ENCODE peak calls at places on chromosomes 5 and 9, in ten cellular contexts. H, Z, K, C, Y, O, U, E, A and B are unnamed samples.

GRCh38 chr5:67268233-67269011 is 71.8 kb upstream of the CD180 start:
- DNase-seq in H (peak), Z (peak), K (peak), C (peak), Y (peak), O (peak), U (peak), E (peak), A (peak), B (peak)

GRCh38 chr9:98087420-98088354 is 31.2 kb downstream of the NANS start:
- DNase-seq in H (no peak), Z (peak), K (peak), C (no peak), Y (peak), O (no peak), U (peak), E (no peak), A (peak), B (no peak)

GRCh38 chr5:137629646-137630045 is 106.2 kb downstream of the KLHL3 start:
- DNase-seq in H (peak), Z (no peak), K (no peak), C (no peak), Y (peak), O (no peak), U (no peak), E (no peak), A (no peak), B (no peak)

GRCh38 chr9:113390192-113390960 is 10.7 kb downstream of the ALAD start:
- DNase-seq in H (no peak), Z (no peak), K (no peak), C (no peak), Y (no peak), O (no peak), U (no peak), E (no peak), A (no peak), B (no peak)

GRCh38 chr5:83559141-83559785 is 87.7 kb downstream of the VCAN start:
- DNase-seq in H (no peak), Z (no peak), K (no peak), C (no peak), Y (no peak), O (no peak), U (no peak), E (no peak), A (no peak), B (no peak)

GRCh38 chr5:56763711-56764466 is 51.5 kb upstream of the MAP3K1 start:
- DNase-seq in H (no peak), Z (peak), K (no peak), C (no peak), Y (peak), O (no peak), U (no peak), E (no peak), A (peak), B (no peak)

GRCh38 chr5:135219868-135220267 is 179.2 kb downstream of the MACROH2A1 start:
- DNase-seq in H (no peak), Z (no peak), K (no peak), C (peak), Y (no peak), O (no peak), U (no peak), E (peak), A (peak), B (peak)

GRCh38 chr9:6904366-6904765 is 146.6 kb downstream of the KDM4C start:
- DNase-seq in H (no peak), Z (no peak), K (no peak), C (no peak), Y (no peak), O (no peak), U (no peak), E (no peak), A (no peak), B (no peak)

GRCh38 chr5:92581249-92581648 is 999.8 kb downstream of the NR2F1-AS1 start:
- DNase-seq in H (no peak), Z (no peak), K (no peak), C (no peak), Y (no peak), O (no peak), U (no peak), E (no peak), A (no peak), B (no peak)

GRCh38 chr5:72628771-72629313 is 121.6 kb upstream of the ZNF366 start:
- DNase-seq in H (no peak), Z (no peak), K (no peak), C (no peak), Y (no peak), O (no peak), U (no peak), E (no peak), A (no peak), B (no peak)

GRCh38 chr9:124239249-124240073 is 18.3 kb upstream of the NEK6 start:
- DNase-seq in H (no peak), Z (no peak), K (no peak), C (no peak), Y (no peak), O (no peak), U (no peak), E (no peak), A (no peak), B (no peak)

GRCh38 chr5:95812100-95812472 is 10.4 kb downstream of the GLRX start:
- DNase-seq in H (no peak), Z (no peak), K (no peak), C (no peak), Y (no peak), O (no peak), U (no peak), E (peak), A (no peak), B (peak)

GRCh38 chr9:16120727-16121126 is 567.9 kb downstream of the CCDC171 start:
- DNase-seq in H (no peak), Z (no peak), K (no peak), C (no peak), Y (no peak), O (no peak), U (no peak), E (no peak), A (no peak), B (no peak)

GRCh38 chr5:90911169-90911568 is 352.6 kb downstream of the ADGRV1 start:
- DNase-seq in H (no peak), Z (no peak), K (no peak), C (no peak), Y (no peak), O (no peak), U (no peak), E (no peak), A (no peak), B (no peak)

GRCh38 chr9:131986576-131986975 is 93.1 kb downstream of the MED27 start:
- DNase-seq in H (no peak), Z (no peak), K (no peak), C (no peak), Y (no peak), O (no peak), U (no peak), E (no peak), A (no peak), B (no peak)

GRCh38 chr9:100409176-100409556 is 17.8 kb upstream of the MSANTD3 start:
- DNase-seq in H (no peak), Z (no peak), K (no peak), C (no peak), Y (no peak), O (no peak), U (no peak), E (no peak), A (no peak), B (no peak)

GRCh38 chr5:138962619-138963370 is 87.7 kb upstream of the LRRTM2 start:
- DNase-seq in H (peak), Z (no peak), K (no peak), C (no peak), Y (no peak), O (no peak), U (no peak), E (no peak), A (no peak), B (no peak)

GRCh38 chr9:93819905-93820304 is 135.2 kb downstream of the BARX1 start:
- DNase-seq in H (no peak), Z (no peak), K (no peak), C (peak), Y (no peak), O (no peak), U (no peak), E (peak), A (no peak), B (no peak)

GRCh38 chr5:42628821-42629220 is 127.8 kb upstream of the CCDC152 start:
- DNase-seq in H (no peak), Z (no peak), K (no peak), C (no peak), Y (no peak), O (no peak), U (no peak), E (no peak), A (no peak), B (no peak)

GRCh38 chr5:134139891-134140469 is 25.5 kb downstream of the TCF7 start:
- DNase-seq in H (peak), Z (no peak), K (no peak), C (peak), Y (no peak), O (no peak), U (no peak), E (peak), A (peak), B (peak)

GRCh38 chr9:115296831-115297565 is 179.0 kb upstream of the TNC start:
- DNase-seq in H (no peak), Z (no peak), K (no peak), C (no peak), Y (no peak), O (no peak), U (no peak), E (no peak), A (no peak), B (no peak)

GRCh38 chr5:158086856-158087255 is 227.9 kb upstream of the CLINT1 start:
- DNase-seq in H (no peak), Z (no peak), K (no peak), C (no peak), Y (no peak), O (no peak), U (no peak), E (no peak), A (no peak), B (no peak)

GRCh38 chr9:14222149-14222835 is 91.6 kb downstream of the NFIB start:
- DNase-seq in H (no peak), Z (no peak), K (no peak), C (no peak), Y (no peak), O (no peak), U (no peak), E (no peak), A (no peak), B (no peak)

GRCh38 chr5:137142371-137143243 is 356.5 kb downstream of the SPOCK1 start:
- DNase-seq in H (no peak), Z (peak), K (no peak), C (peak), Y (peak), O (peak), U (no peak), E (peak), A (peak), B (peak)

GRCh38 chr9:87336914-87337333 is 160.7 kb upstream of the DAPK1 start:
- DNase-seq in H (peak), Z (no peak), K (peak), C (peak), Y (peak), O (no peak), U (peak), E (no peak), A (no peak), B (no peak)

GRCh38 chr9:84788803-84789462 is 119.4 kb downstream of the NTRK2 start:
- DNase-seq in H (no peak), Z (no peak), K (no peak), C (no peak), Y (no peak), O (no peak), U (no peak), E (no peak), A (no peak), B (no peak)

GRCh38 chr9:84782228-84782866 is 112.8 kb downstream of the NTRK2 start:
- DNase-seq in H (no peak), Z (no peak), K (no peak), C (no peak), Y (no peak), O (no peak), U (no peak), E (no peak), A (no peak), B (peak)

GRCh38 chr9:84789463-84789830 is 119.9 kb downstream of the NTRK2 start:
- DNase-seq in H (no peak), Z (no peak), K (no peak), C (no peak), Y (no peak), O (no peak), U (no peak), E (no peak), A (no peak), B (no peak)

GRCh38 chr9:84781431-84781830 is 111.9 kb downstream of the NTRK2 start:
- DNase-seq in H (no peak), Z (no peak), K (no peak), C (no peak), Y (peak), O (no peak), U (no peak), E (no peak), A (no peak), B (no peak)

GRCh38 chr9:84785766-84786547 is 116.4 kb downstream of the NTRK2 start:
- DNase-seq in H (no peak), Z (no peak), K (no peak), C (no peak), Y (no peak), O (no peak), U (no peak), E (no peak), A (no peak), B (no peak)
- H3K27ac ChIP-seq in H (no peak), Z (no peak), K (no peak), C (no peak), Y (no peak), O (no peak), U (no peak), E (no peak), A (no peak), B (no peak)

DNA sequence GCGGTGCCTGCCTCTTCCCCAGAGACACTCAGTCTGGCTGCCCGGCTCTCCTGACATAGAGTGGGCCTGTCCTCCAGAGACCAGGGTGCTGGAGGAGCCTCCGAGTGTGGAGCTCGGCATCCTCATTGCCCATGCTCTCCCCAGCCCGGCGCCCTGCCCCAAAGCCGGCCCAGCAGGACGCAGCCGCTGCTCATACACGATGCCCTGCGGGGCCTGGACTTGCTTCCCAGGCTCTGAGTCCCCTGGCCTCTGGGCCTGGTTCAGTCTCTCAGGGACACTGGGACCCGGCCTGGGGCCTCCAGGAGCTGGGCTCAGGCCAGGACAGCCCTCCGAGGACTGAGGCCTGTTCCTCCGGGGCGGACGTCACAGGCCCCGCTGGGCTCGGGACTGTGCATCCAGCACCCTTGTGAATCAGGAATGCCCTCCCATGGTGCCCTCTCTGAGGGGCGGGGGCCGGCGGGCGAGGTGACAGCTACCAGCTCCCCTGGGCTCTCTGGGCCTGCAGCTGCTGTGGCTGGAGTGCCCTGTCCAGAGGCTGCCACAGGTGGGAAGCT is 23.2 kb downstream of the TPPP start:
- DNase-seq in H (no peak), Z (no peak), K (no peak), C (no peak), Y (no peak), O (no peak), U (no peak), E (no peak), A (peak), B (no peak)
- H3K27ac ChIP-seq in H (no peak), Z (no peak), K (no peak), C (no peak), Y (no peak), O (no peak), U (peak), E (no peak), A (no peak), B (peak)

DNA sequence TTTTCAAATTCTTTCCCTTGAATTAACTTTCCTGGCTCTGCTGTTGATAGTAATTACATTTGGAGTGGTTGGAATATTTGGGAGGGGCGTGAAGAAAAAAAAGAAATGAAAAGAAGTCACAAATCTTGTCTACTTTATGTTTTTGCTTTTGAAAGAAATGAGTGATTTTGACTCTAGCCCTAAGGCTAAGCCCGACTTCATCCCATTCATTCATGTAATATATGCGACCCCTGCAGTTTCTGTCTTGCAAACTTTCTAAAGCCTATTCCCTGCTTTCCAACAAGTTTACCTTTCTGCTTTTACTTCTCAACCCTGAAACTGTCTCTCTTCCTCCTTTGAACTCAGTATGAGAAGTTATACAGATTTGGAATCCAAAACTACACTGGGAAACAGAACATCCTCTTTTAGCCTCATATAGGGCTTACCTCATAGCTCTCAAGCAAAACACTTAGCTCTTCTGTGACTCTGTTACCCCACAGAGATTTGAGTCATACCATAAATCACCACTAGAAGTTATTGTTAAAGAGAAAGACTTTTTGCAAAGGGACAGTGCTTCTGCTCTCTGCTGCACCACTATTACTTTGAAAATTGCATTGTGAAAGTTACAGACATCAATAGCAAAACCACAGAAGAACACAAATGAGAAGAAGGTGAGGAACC is 1.6 kb downstream of the CFAP95 start:
- DNase-seq in H (no peak), Z (no peak), K (no peak), C (no peak), Y (peak), O (no peak), U (no peak), E (no peak), A (no peak), B (no peak)
- H3K27ac ChIP-seq in H (no peak), Z (no peak), K (no peak), C (no peak), Y (no peak), O (no peak), U (no peak), E (no peak), A (no peak), B (no peak)

DNA sequence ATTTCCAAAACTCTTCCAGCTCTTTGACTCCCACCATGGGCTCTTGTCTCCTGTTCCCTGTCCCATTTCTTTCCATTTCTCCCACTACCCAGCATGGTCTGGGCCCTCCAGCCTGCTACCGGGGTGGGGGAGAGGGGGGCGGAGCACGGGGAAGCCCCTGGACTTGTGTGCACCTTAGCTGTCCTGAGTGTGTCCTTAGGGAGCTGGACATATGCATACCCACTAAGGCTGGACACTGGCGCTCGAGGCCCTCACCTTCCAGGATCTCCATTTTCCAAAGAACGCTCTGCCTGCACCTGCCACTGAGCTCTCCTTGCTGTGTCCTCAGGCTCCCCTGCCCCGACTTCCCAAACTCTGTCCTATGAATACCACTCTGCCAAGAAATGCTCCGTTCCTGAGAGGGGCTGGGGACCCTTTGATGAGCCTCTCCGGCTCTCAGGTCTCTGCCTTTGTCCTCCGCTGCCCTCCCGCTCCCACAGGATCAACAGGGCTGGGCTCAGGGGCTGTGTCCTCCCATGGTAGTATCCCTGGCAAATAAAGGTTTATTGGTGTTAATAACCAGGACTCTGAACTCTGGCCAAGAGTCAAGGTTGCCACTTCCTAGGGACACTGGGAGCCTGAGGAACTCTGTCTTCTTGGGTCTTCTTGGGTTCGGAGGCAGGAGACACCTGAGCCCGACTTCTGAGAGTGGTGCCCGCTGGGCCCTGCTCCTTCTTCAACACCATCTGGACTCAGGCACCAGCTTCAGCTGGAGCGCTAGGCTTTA is 831 bp upstream of the SHROOM1 start:
- DNase-seq in H (no peak), Z (peak), K (no peak), C (no peak), Y (no peak), O (no peak), U (no peak), E (no peak), A (peak), B (no peak)
- H3K27ac ChIP-seq in H (peak), Z (peak), K (no peak), C (peak), Y (no peak), O (peak), U (peak), E (no peak), A (no peak), B (no peak)

GRCh38 chr5:62786099-62786498 is 207.5 kb downstream of the LRRC70 start:
- DNase-seq in H (no peak), Z (no peak), K (no peak), C (no peak), Y (no peak), O (no peak), U (no peak), E (no peak), A (no peak), B (no peak)

GRCh38 chr5:62790348-62790747 is 211.7 kb downstream of the LRRC70 start:
- DNase-seq in H (no peak), Z (no peak), K (peak), C (no peak), Y (no peak), O (no peak), U (no peak), E (no peak), A (no peak), B (no peak)

GRCh38 chr5:62795912-62796311 is 217.3 kb downstream of the LRRC70 start:
- DNase-seq in H (no peak), Z (no peak), K (no peak), C (no peak), Y (no peak), O (no peak), U (no peak), E (no peak), A (no peak), B (no peak)

GRCh38 chr5:62785588-62785987 is 207.0 kb downstream of the LRRC70 start:
- DNase-seq in H (no peak), Z (no peak), K (no peak), C (no peak), Y (no peak), O (no peak), U (no peak), E (no peak), A (no peak), B (no peak)

GRCh38 chr5:62791059-62791458 is 212.4 kb downstream of the LRRC70 start:
- DNase-seq in H (no peak), Z (no peak), K (no peak), C (no peak), Y (peak), O (no peak), U (no peak), E (no peak), A (no peak), B (no peak)
- H3K27ac ChIP-seq in H (no peak), Z (no peak), K (no peak), C (no peak), Y (no peak), O (no peak), U (no peak), E (no peak), A (no peak), B (no peak)

GRCh38 chr9:136081113-136081825 is 13.8 kb downstream of the NACC2 start:
- DNase-seq in H (no peak), Z (no peak), K (no peak), C (no peak), Y (no peak), O (no peak), U (no peak), E (no peak), A (peak), B (no peak)
- H3K27ac ChIP-seq in H (peak), Z (peak), K (no peak), C (no peak), Y (no peak), O (no peak), U (no peak), E (no peak), A (no peak), B (no peak)

GRCh38 chr5:177371120-177371537 is 13.1 kb upstream of the SLC34A1 start:
- DNase-seq in H (peak), Z (no peak), K (no peak), C (no peak), Y (no peak), O (no peak), U (no peak), E (no peak), A (no peak), B (no peak)

GRCh38 chr5:177370488-177371119 is 12.9 kb downstream of the RGS14 start:
- DNase-seq in H (peak), Z (peak), K (peak), C (peak), Y (peak), O (peak), U (peak), E (no peak), A (peak), B (peak)

GRCh38 chr5:177369050-177369912 is 11.6 kb downstream of the RGS14 start:
- DNase-seq in H (peak), Z (no peak), K (no peak), C (peak), Y (no peak), O (no peak), U (no peak), E (no peak), A (no peak), B (no peak)

GRCh38 chr5:177367981-177368960 is 10.5 kb downstream of the RGS14 start:
- DNase-seq in H (peak), Z (no peak), K (no peak), C (no peak), Y (no peak), O (no peak), U (no peak), E (no peak), A (no peak), B (no peak)

GRCh38 chr5:177369913-177370487 is 12.3 kb downstream of the RGS14 start:
- DNase-seq in H (peak), Z (no peak), K (no peak), C (no peak), Y (no peak), O (no peak), U (no peak), E (no peak), A (no peak), B (no peak)
- H3K27ac ChIP-seq in H (peak), Z (peak), K (no peak), C (no peak), Y (no peak), O (no peak), U (no peak), E (peak), A (no peak), B (no peak)

GRCh38 chr5:180491496-180491895 is 2.7 kb upstream of the CNOT6 start:
- DNase-seq in H (no peak), Z (no peak), K (no peak), C (no peak), Y (no peak), O (no peak), U (no peak), E (no peak), A (no peak), B (no peak)
- H3K27ac ChIP-seq in H (no peak), Z (no peak), K (no peak), C (no peak), Y (no peak), O (no peak), U (no peak), E (no peak), A (no peak), B (no peak)